ENCODE peak calls at places on chromosomes 2 and 18, in four cellular contexts. V, P, X and K are unnamed samples.

GRCh38 chr18:42781298-42781815 is 334.1 kb downstream of the RIT2 start:
- DNase-seq in V (no peak), P (no peak), X (no peak), K (no peak)

GRCh38 chr18:80159713-80160636 is 50.9 kb downstream of the ADNP2 start:
- DNase-seq in X (peak), V (no peak), P (peak), K (peak)

GRCh38 chr2:68251855-68252406 is 401 bp downstream of the PPP3R1 start:
- DNase-seq in P (peak), V (peak), X (no peak), K (peak)

GRCh38 chr2:160334028-160334729 is 134.1 kb upstream of the ITGB6 start:
- DNase-seq in V (no peak), X (peak), P (no peak), K (no peak)

GRCh38 chr2:75632091-75632704 is 14.4 kb upstream of the MRPL19 start:
- DNase-seq in X (peak), V (no peak), P (no peak), K (no peak)

GRCh38 chr2:70927641-70928040 is 8.1 kb upstream of the ATP6V1B1 start:
- DNase-seq in V (no peak), P (no peak), X (no peak), K (peak)

GRCh38 chr18:12701161-12701560 is 1.4 kb downstream of the CEP76 start:
- DNase-seq in P (no peak), V (no peak), X (no peak), K (no peak)

GRCh38 chr2:157254041-157254440 is 3.5 kb upstream of the GALNT5 start:
- DNase-seq in P (no peak), V (no peak), X (peak), K (no peak)

GRCh38 chr2:1599301-1600085 is 144.8 kb downstream of the PXDN start:
- DNase-seq in P (no peak), V (no peak), X (no peak), K (no peak)

GRCh38 chr2:182887753-182888415 is 21.4 kb upstream of the FRZB start:
- DNase-seq in P (no peak), V (no peak), X (no peak), K (no peak)

GRCh38 chr2:113025751-113026150 is 20.5 kb downstream of the IL36A start:
- DNase-seq in X (no peak), V (no peak), P (no peak), K (no peak)

GRCh38 chr2:18251486-18251885 is 309.0 kb downstream of the RDH14 start:
- DNase-seq in P (no peak), X (no peak), V (no peak), K (no peak)

GRCh38 chr2:105405291-105405690 is 6.4 kb upstream of the FHL2 start:
- DNase-seq in V (no peak), P (no peak), X (peak), K (no peak)

GRCh38 chr2:866009-866680 is 84.5 kb upstream of the SNTG2 start:
- DNase-seq in V (no peak), X (no peak), P (no peak), K (no peak)

GRCh38 chr2:205372141-205372540 is 310.2 kb upstream of the NRP2 start:
- DNase-seq in X (peak), P (no peak), V (no peak), K (no peak)

GRCh38 chr2:49940616-49941015 is 786.3 kb upstream of the FSHR start:
- DNase-seq in X (no peak), V (no peak), P (no peak), K (no peak)

GRCh38 chr2:197011777-197012641 is 85.5 kb upstream of the PGAP1 start:
- DNase-seq in P (no peak), V (no peak), X (peak), K (no peak)

GRCh38 chr2:239064891-239065290 is 217.0 kb downstream of the TWIST2 start:
- DNase-seq in P (no peak), X (no peak), V (no peak), K (no peak)

GRCh38 chr2:162022290-162022945 is 51.6 kb downstream of the DPP4 start:
- DNase-seq in X (peak), P (no peak), V (no peak), K (no peak)

GRCh38 chr2:145760781-145761649 is 1241.1 kb upstream of the ZEB2 start:
- DNase-seq in X (peak), P (no peak), V (no peak), K (no peak)

GRCh38 chr2:10536569-10537133 is 88.5 kb upstream of the ODC1 start:
- DNase-seq in X (no peak), P (no peak), V (no peak), K (no peak)

GRCh38 chr2:106582431-106583143 is 95.4 kb downstream of the CD8B2 start:
- DNase-seq in X (peak), V (peak), P (peak), K (peak)

GRCh38 chr2:2191110-2191707 is 139.9 kb downstream of the MYT1L start:
- DNase-seq in X (no peak), P (no peak), V (no peak), K (no peak)

GRCh38 chr2:48849770-48850169 is 94.2 kb upstream of the LHCGR start:
- DNase-seq in P (no peak), X (no peak), V (no peak), K (no peak)

GRCh38 chr2:205462681-205463345 is 219.5 kb upstream of the NRP2 start:
- DNase-seq in X (no peak), P (no peak), V (no peak), K (no peak)

GRCh38 chr2:241202681-241203080 is 14.2 kb downstream of the ANO7 start:
- DNase-seq in X (no peak), V (no peak), P (no peak), K (no peak)

GRCh38 chr2:241126771-241127202 is 22.5 kb downstream of the PASK start:
- DNase-seq in X (no peak), P (no peak), V (no peak), K (no peak)

GRCh38 chr2:17076535-17076934 is 410.9 kb upstream of the CYRIA start:
- DNase-seq in X (no peak), P (no peak), V (no peak), K (no peak)

GRCh38 chr2:143429932-143430331 is 300.7 kb downstream of the ARHGAP15 start:
- DNase-seq in P (no peak), X (peak), V (no peak), K (no peak)

GRCh38 chr2:147076634-147077033 is 768.2 kb upstream of the ACVR2A start:
- DNase-seq in V (no peak), X (peak), P (no peak), K (no peak)

GRCh38 chr2:187569042-187569441 is 14.8 kb upstream of the TFPI start:
- DNase-seq in P (no peak), V (no peak), X (no peak), K (no peak)

GRCh38 chr18:51100371-51101000 is 70.5 kb downstream of the SMAD4 start:
- DNase-seq in V (no peak), P (no peak), X (no peak), K (no peak)

GRCh38 chr2:102915128-102915527 is 153.3 kb downstream of the TMEM182 start:
- DNase-seq in P (no peak), X (peak), V (no peak), K (no peak)

GRCh38 chr2:98937906-98938305 is 1.9 kb upstream of the CRACDL start:
- DNase-seq in V (no peak), P (no peak), X (no peak), K (no peak)

GRCh38 chr2:33531345-33532059 is 55.1 kb downstream of the RASGRP3 start:
- DNase-seq in P (no peak), X (peak), V (no peak), K (no peak)

GRCh38 chr2:61689526-61689925 is 151.4 kb upstream of the XPO1 start:
- DNase-seq in V (no peak), P (no peak), X (peak), K (no peak)